ENCODE peak calls at places on chromosomes 16 and 17, in four cellular contexts. One of them, this sample, is unnamed.

GRCh38 chr16:7614022-7614795 is 281.6 kb downstream of the RBFOX1 start:
- DNase-seq in CD8-positive, alpha-beta memory T cell: no peak
- DNase-seq in left cardiac atrium: no peak
- DNase-seq in endothelial cell: no peak
- DNase-seq in this sample: no peak

GRCh38 chr17:60506312-60506711 is 19.7 kb downstream of the APPBP2 start:
- DNase-seq in CD8-positive, alpha-beta memory T cell: no peak
- DNase-seq in left cardiac atrium: no peak
- DNase-seq in endothelial cell: no peak
- DNase-seq in this sample: no peak

GRCh38 chr17:38738686-38739085 is 8.5 kb downstream of the CISD3 start:
- DNase-seq in CD8-positive, alpha-beta memory T cell: no peak
- DNase-seq in left cardiac atrium: no peak
- DNase-seq in endothelial cell: no peak
- DNase-seq in this sample: no peak

GRCh38 chr17:48131216-48131824 is 23.8 kb downstream of the SNX11 start:
- DNase-seq in CD8-positive, alpha-beta memory T cell: peak; percentile 35
- DNase-seq in left cardiac atrium: peak; percentile 32
- DNase-seq in endothelial cell: peak; percentile 72
- DNase-seq in this sample: no peak

GRCh38 chr17:32007463-32008298 is 498 bp downstream of the LRRC37B start:
- DNase-seq in CD8-positive, alpha-beta memory T cell: peak; percentile 31
- DNase-seq in left cardiac atrium: peak; percentile 27
- DNase-seq in endothelial cell: peak; percentile 32
- DNase-seq in this sample: no peak

GRCh38 chr17:18179804-18180203 is 3.8 kb upstream of the ALKBH5 start:
- DNase-seq in CD8-positive, alpha-beta memory T cell: no peak
- DNase-seq in left cardiac atrium: no peak
- DNase-seq in endothelial cell: no peak
- DNase-seq in this sample: no peak

GRCh38 chr17:4600563-4600962 is 16.2 kb downstream of the SMTNL2 start:
- DNase-seq in CD8-positive, alpha-beta memory T cell: no peak
- DNase-seq in left cardiac atrium: no peak
- DNase-seq in endothelial cell: no peak
- DNase-seq in this sample: no peak

GRCh38 chr17:7045492-7046126 is 1.7 kb upstream of the SLC16A11 start:
- DNase-seq in CD8-positive, alpha-beta memory T cell: peak; percentile 64
- DNase-seq in left cardiac atrium: no peak
- DNase-seq in endothelial cell: no peak
- DNase-seq in this sample: no peak

GRCh38 chr16:12652924-12653323 is 150.8 kb downstream of the CPPED1 start:
- DNase-seq in CD8-positive, alpha-beta memory T cell: no peak
- DNase-seq in left cardiac atrium: no peak
- DNase-seq in endothelial cell: no peak
- DNase-seq in this sample: no peak

GRCh38 chr17:692116-692515 is 22.5 kb downstream of the VPS53 start:
- DNase-seq in CD8-positive, alpha-beta memory T cell: no peak
- DNase-seq in left cardiac atrium: no peak
- DNase-seq in endothelial cell: no peak
- DNase-seq in this sample: no peak

GRCh38 chr16:75011634-75012307 is 12.9 kb downstream of the ZNRF1 start:
- DNase-seq in CD8-positive, alpha-beta memory T cell: no peak
- DNase-seq in left cardiac atrium: no peak
- DNase-seq in endothelial cell: no peak
- DNase-seq in this sample: no peak

This sample was measured in cortex of kidney.